ENCODE peak calls at places on chromosomes 13 and 19, in five cellular contexts. S is fibroblast of mammary gland, W is transverse colon, X is iPS-NIHi11, A is retinal pigment epithelial cell. Y is an unnamed sample.

GRCh38 chr19:49338691-49339363 is 3.6 kb downstream of the CD37 start:
- DNase-seq in S (no peak), W (peak), X (peak), A (no peak), Y (peak)

GRCh38 chr13:44810067-44810840 is 179.0 kb downstream of the NUFIP1 start:
- DNase-seq in S (no peak), W (peak), X (no peak), A (no peak), Y (no peak)

GRCh38 chr13:110993788-110994187 is 78.9 kb upstream of the ANKRD10 start:
- DNase-seq in S (no peak), W (no peak), X (peak), A (no peak), Y (no peak)

GRCh38 chr19:7833225-7834156 is 3.5 kb downstream of the EVI5L start:
- DNase-seq in S (peak), W (peak), X (peak), A (no peak), Y (no peak)

GRCh38 chr13:50224534-50224933 is 209.3 kb downstream of the KCNRG start:
- DNase-seq in S (peak), W (no peak), X (no peak), A (no peak), Y (no peak)

GRCh38 chr13:106915146-106915545 is 347.2 kb upstream of the ARGLU1 start:
- DNase-seq in S (no peak), W (no peak), X (no peak), A (no peak), Y (no peak)

GRCh38 chr19:1312732-1313694 is 27.3 kb downstream of the EFNA2 start:
- DNase-seq in S (peak), W (peak), X (peak), A (peak), Y (no peak)

GRCh38 chr13:23447927-23448326 is 14.4 kb upstream of the SACS start:
- DNase-seq in S (peak), W (no peak), X (no peak), A (no peak), Y (no peak)

GRCh38 chr13:90420683-90421082 is 926.8 kb upstream of the MIR17HG start:
- DNase-seq in S (peak), W (no peak), X (no peak), A (no peak), Y (no peak)

GRCh38 chr13:98804336-98804855 is 51.9 kb upstream of the SLC15A1 start:
- DNase-seq in S (no peak), W (no peak), X (no peak), A (no peak), Y (no peak)

GRCh38 chr19:15464394-15465385 is at the start of gene RASAL3:
- DNase-seq in S (no peak), W (peak), X (no peak), A (no peak), Y (no peak)

GRCh38 chr13:30957258-30957943 is 24.9 kb downstream of the TEX26 start:
- DNase-seq in S (no peak), W (no peak), X (no peak), A (no peak), Y (no peak)

GRCh38 chr19:42469311-42470239 is 26.8 kb upstream of the CXCL17 start:
- DNase-seq in S (peak), W (no peak), X (no peak), A (no peak), Y (no peak)